ENCODE peak calls at places on chromosome 16, in eight cellular contexts. R is stimulated activated CD4-positive, alpha-beta T cell treated with anti-CD3 and anti-CD28 coated beads, Interleukin-15, amount 100 ng/mL, for 48 hours; C is SHP77; E is posterior vena cava; O is midbrain; A is hypothalamus; D is ELR; Y is activated CD4-positive, alpha-beta T cell treated with anti-CD3 and anti-CD28 coated beads, Interleukin-2, amount 50 U/mL, for 48 hours. H is an unnamed sample.
A peak's percentile ranks its signal among the peaks of the same experiment; 100 is the strongest.

GRCh38 chr16:29877266-29877961 is 14.4 kb upstream of the CDIPT start:
- DNase-seq in R (peak; percentile 59), D (peak; percentile 71), A (no peak), O (no peak), E (no peak), C (no peak), Y (peak; percentile 79), H (no peak)

GRCh38 chr16:30567991-30568638 is 3.4 kb downstream of the ZNF688 start:
- DNase-seq in R (no peak), Y (peak; percentile 42), A (no peak), E (no peak), D (peak; percentile 79), O (no peak), C (peak; percentile 22), H (no peak)

GRCh38 chr16:56950881-56951771 is 10.6 kb upstream of the CETP start:
- DNase-seq in E (peak; percentile 83), D (peak; percentile 69), O (no peak), A (no peak), R (peak; percentile 51), C (peak; percentile 42), Y (peak; percentile 76), H (peak; percentile 53)

GRCh38 chr16:11006666-11007065 is 62.3 kb downstream of the CLEC16A start:
- DNase-seq in C (no peak), D (peak; percentile 21), Y (no peak), A (no peak), O (no peak), E (no peak), R (no peak), H (no peak)

GRCh38 chr16:5604770-5605169 is 507.2 kb upstream of the EEF2KMT start:
- DNase-seq in A (no peak), R (no peak), C (no peak), E (no peak), O (no peak), Y (no peak), D (no peak), H (no peak)

GRCh38 chr16:72371307-72372081 is 199.5 kb upstream of the PMFBP1 start:
- DNase-seq in D (peak; percentile 67), A (no peak), C (peak; percentile 36), R (no peak), O (no peak), Y (no peak), E (no peak), H (no peak)

GRCh38 chr16:23398987-23399805 is 53.8 kb downstream of the COG7 start:
- DNase-seq in Y (no peak), E (peak; percentile 78), R (no peak), D (no peak), C (no peak), A (peak; percentile 66), O (peak; percentile 12), H (peak; percentile 39)

GRCh38 chr16:66483689-66484452 is 56.8 kb downstream of the BEAN1 start:
- DNase-seq in A (peak; percentile 50), O (peak; percentile 68), Y (peak; percentile 85), C (peak; percentile 64), R (peak; percentile 58), D (peak; percentile 82), E (peak; percentile 95), H (peak; percentile 85)

GRCh38 chr16:2468142-2468724 is 2.9 kb upstream of the NTN3 start:
- DNase-seq in O (peak; percentile 43), R (no peak), E (no peak), D (peak; percentile 40), Y (no peak), A (no peak), C (no peak), H (no peak)

GRCh38 chr16:48318630-48319029 is 66.6 kb downstream of the SIAH1 start:
- DNase-seq in D (no peak), O (peak; percentile 42), Y (peak; percentile 10), C (no peak), R (no peak), A (peak; percentile 31), E (no peak), H (no peak)

GRCh38 chr16:86304868-86305267 is 205.5 kb upstream of the FOXF1 start:
- DNase-seq in O (no peak), R (no peak), Y (no peak), A (no peak), C (no peak), D (no peak), E (no peak), H (no peak)

GRCh38 chr16:80844368-80844767 is 40.0 kb upstream of the CDYL2 start:
- DNase-seq in R (no peak), O (no peak), Y (no peak), C (no peak), A (no peak), D (no peak), E (no peak), H (no peak)

GRCh38 chr16:50367777-50368409 is 895 bp downstream of the BRD7 start:
- DNase-seq in O (no peak), R (no peak), A (no peak), C (no peak), E (no peak), Y (no peak), D (peak; percentile 36), H (no peak)

GRCh38 chr16:27779719-27780161 is 229.8 kb downstream of the KATNIP start:
- DNase-seq in R (no peak), E (no peak), Y (no peak), A (peak; percentile 43), C (peak; percentile 22), O (peak; percentile 72), D (peak; percentile 63), H (no peak)

GRCh38 chr16:57534881-57535658 is 1.3 kb downstream of the CCDC102A start:
- DNase-seq in A (no peak), C (no peak), D (no peak), Y (no peak), R (no peak), O (no peak), E (peak; percentile 78), H (peak; percentile 70)

GRCh38 chr16:78460428-78460827 is 361.0 kb downstream of the WWOX start:
- DNase-seq in R (no peak), Y (no peak), A (no peak), O (peak; percentile 4), D (no peak), E (no peak), C (no peak), H (no peak)

GRCh38 chr16:18983565-18984424 is at the start of gene TMC7:
- DNase-seq in C (peak; percentile 65), A (peak; percentile 74), D (peak; percentile 87), E (peak; percentile 87), R (peak; percentile 1), Y (peak; percentile 57), O (peak; percentile 88), H (peak; percentile 78)

GRCh38 chr16:4109250-4109736 is 6.9 kb downstream of the ADCY9 start:
- DNase-seq in O (no peak), E (no peak), D (no peak), A (peak; percentile 19), R (no peak), C (no peak), Y (no peak), H (no peak)